ENCODE peak calls at places on chromosomes 11 and 22, in five cellular contexts. One of them, this sample, is unnamed.

GRCh38 chr11:74533421-74533820 is 39.9 kb upstream of the LIPT2 start:
- DNase-seq in mucosa of descending colon: no peak
- DNase-seq in K562: no peak
- DNase-seq in uterus: no peak
- DNase-seq in cardiac fibroblast: no peak
- DNase-seq in this sample: no peak

GRCh38 chr11:87819141-87819540 is 356.1 kb downstream of the RAB38 start:
- DNase-seq in K562: no peak
- DNase-seq in cardiac fibroblast: peak; percentile 2
- DNase-seq in mucosa of descending colon: no peak
- DNase-seq in uterus: no peak
- DNase-seq in this sample: no peak

GRCh38 chr11:65320386-65321075 is 5.9 kb downstream of the CDC42EP2 start:
- DNase-seq in cardiac fibroblast: no peak
- DNase-seq in mucosa of descending colon: no peak
- DNase-seq in K562: no peak
- DNase-seq in uterus: no peak
- DNase-seq in this sample: no peak

GRCh38 chr22:45804986-45805325 is 133.3 kb downstream of the ATXN10 start:
- DNase-seq in mucosa of descending colon: no peak
- DNase-seq in K562: no peak
- DNase-seq in uterus: no peak
- DNase-seq in cardiac fibroblast: peak; percentile 98
- DNase-seq in this sample: no peak

GRCh38 chr22:28999510-29000224 is 62.0 kb downstream of the C22orf31 start:
- DNase-seq in K562: no peak
- DNase-seq in mucosa of descending colon: peak; percentile 28
- DNase-seq in uterus: no peak
- DNase-seq in cardiac fibroblast: peak; percentile 29
- DNase-seq in this sample: no peak

GRCh38 chr11:96019810-96020747 is 96.2 kb upstream of the MTMR2 start:
- DNase-seq in mucosa of descending colon: no peak
- DNase-seq in K562: no peak
- DNase-seq in uterus: no peak
- DNase-seq in cardiac fibroblast: no peak
- DNase-seq in this sample: no peak

GRCh38 chr11:92340839-92341238 is 116.2 kb downstream of the FAT3 start:
- DNase-seq in uterus: no peak
- DNase-seq in K562: peak; percentile 7
- DNase-seq in cardiac fibroblast: peak; percentile 48
- DNase-seq in mucosa of descending colon: peak; percentile 30
- DNase-seq in this sample: peak; percentile 25

GRCh38 chr22:44702479-44703219 is 645 bp downstream of the PRR5 start:
- DNase-seq in uterus: no peak
- DNase-seq in mucosa of descending colon: peak; percentile 46
- DNase-seq in K562: no peak
- DNase-seq in cardiac fibroblast: no peak
- DNase-seq in this sample: peak; percentile 37

GRCh38 chr22:38426628-38427027 is 28.4 kb downstream of the KCNJ4 start:
- DNase-seq in cardiac fibroblast: no peak
- DNase-seq in uterus: no peak
- DNase-seq in K562: no peak
- DNase-seq in mucosa of descending colon: no peak
- DNase-seq in this sample: no peak

GRCh38 chr22:21942407-21942895 is 10.2 kb downstream of the PPM1F start:
- DNase-seq in uterus: peak; percentile 87
- DNase-seq in cardiac fibroblast: peak; percentile 93
- DNase-seq in mucosa of descending colon: peak; percentile 29
- DNase-seq in K562: no peak
- DNase-seq in this sample: peak; percentile 72

GRCh38 chr11:19713221-19714092 is 820 bp downstream of the NAV2 start:
- DNase-seq in uterus: peak; percentile 28
- DNase-seq in cardiac fibroblast: peak; percentile 19
- DNase-seq in K562: no peak
- DNase-seq in mucosa of descending colon: no peak
- DNase-seq in this sample: peak; percentile 11

GRCh38 chr11:58905141-58905715 is 34.1 kb upstream of the GLYATL1 start:
- DNase-seq in mucosa of descending colon: no peak
- DNase-seq in cardiac fibroblast: peak; percentile 63
- DNase-seq in uterus: no peak
- DNase-seq in K562: no peak
- DNase-seq in this sample: peak; percentile 53

GRCh38 chr11:132147464-132147863 is 777.0 kb downstream of the NTM start:
- DNase-seq in mucosa of descending colon: no peak
- DNase-seq in uterus: no peak
- DNase-seq in cardiac fibroblast: no peak
- DNase-seq in K562: no peak
- DNase-seq in this sample: no peak

GRCh38 chr11:72630104-72630852 is 43.9 kb downstream of the PDE2A start:
- DNase-seq in cardiac fibroblast: no peak
- DNase-seq in K562: no peak
- DNase-seq in uterus: no peak
- DNase-seq in mucosa of descending colon: no peak
- DNase-seq in this sample: no peak

GRCh38 chr22:40407831-40408717 is 37.7 kb downstream of the SGSM3 start:
- DNase-seq in K562: no peak
- DNase-seq in mucosa of descending colon: no peak
- DNase-seq in uterus: no peak
- DNase-seq in cardiac fibroblast: no peak
- DNase-seq in this sample: no peak

GRCh38 chr22:32920032-32920628 is 118.6 kb downstream of the TIMP3 start:
- DNase-seq in K562: no peak
- DNase-seq in cardiac fibroblast: peak; percentile 16
- DNase-seq in mucosa of descending colon: peak; percentile 43
- DNase-seq in uterus: peak; percentile 85
- DNase-seq in this sample: no peak

GRCh38 chr11:46176421-46176820 is 55.2 kb upstream of the PHF21A start:
- DNase-seq in K562: no peak
- DNase-seq in mucosa of descending colon: peak; percentile 66
- DNase-seq in cardiac fibroblast: no peak
- DNase-seq in uterus: no peak
- DNase-seq in this sample: no peak

GRCh38 chr11:2099523-2100316 is 39.5 kb downstream of the IGF2 start:
- DNase-seq in mucosa of descending colon: peak; percentile 61
- DNase-seq in cardiac fibroblast: no peak
- DNase-seq in K562: no peak
- DNase-seq in uterus: no peak
- DNase-seq in this sample: no peak

GRCh38 chr11:71311928-71312510 is 59.6 kb upstream of the SHANK2 start:
- DNase-seq in K562: no peak
- DNase-seq in uterus: no peak
- DNase-seq in mucosa of descending colon: peak; percentile 59
- DNase-seq in cardiac fibroblast: no peak
- DNase-seq in this sample: no peak

DNA sequence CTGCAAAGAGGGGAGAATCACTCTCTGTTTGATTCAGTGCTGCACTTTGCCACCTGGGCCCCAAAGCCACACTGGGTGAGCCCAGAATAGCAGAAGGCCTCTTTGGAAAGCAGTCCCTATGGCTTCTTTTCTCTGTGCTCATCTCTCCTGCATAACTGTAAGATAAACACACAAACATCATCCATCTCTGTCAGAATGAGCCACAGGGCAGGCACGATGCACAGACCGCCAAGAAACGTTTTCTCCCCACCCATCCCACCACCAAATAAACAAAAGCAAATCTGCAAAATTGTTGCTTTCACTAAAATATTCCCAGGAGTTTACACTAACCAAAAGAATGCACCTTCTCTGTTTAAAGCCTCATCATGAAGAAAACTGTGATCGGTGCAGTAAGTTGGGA is 196.4 kb upstream of the POU2AF2 start:
- DNase-seq in mucosa of descending colon: no peak
- DNase-seq in cardiac fibroblast: no peak
- DNase-seq in K562: no peak
- DNase-seq in uterus: no peak
- DNase-seq in this sample: no peak
- TF ChIP-seq CTCF in mucosa of descending colon: no peak
- TF ChIP-seq CTCF in cardiac fibroblast: no peak
- TF ChIP-seq CTCF in K562: no peak
- TF ChIP-seq CTCF in uterus: no peak
- TF ChIP-seq CTCF in this sample: no peak

GRCh38 chr11:64040684-64041267 is 5.0 kb downstream of the FLRT1 start:
- DNase-seq in mucosa of descending colon: no peak
- DNase-seq in K562: peak; percentile 54
- DNase-seq in cardiac fibroblast: no peak
- DNase-seq in uterus: no peak
- DNase-seq in this sample: no peak
- TF ChIP-seq CTCF in mucosa of descending colon: no peak
- TF ChIP-seq CTCF in K562: peak; percentile 46
- TF ChIP-seq CTCF in cardiac fibroblast: peak; percentile 41
- TF ChIP-seq CTCF in uterus: peak; percentile 40
- TF ChIP-seq CTCF in this sample: no peak

GRCh38 chr11:31233425-31233824 is 136.1 kb downstream of the DCDC1 start:
- DNase-seq in K562: no peak
- DNase-seq in mucosa of descending colon: no peak
- DNase-seq in uterus: no peak
- DNase-seq in cardiac fibroblast: peak; percentile 8
- DNase-seq in this sample: no peak
- TF ChIP-seq CTCF in K562: no peak
- TF ChIP-seq CTCF in mucosa of descending colon: no peak
- TF ChIP-seq CTCF in uterus: no peak
- TF ChIP-seq CTCF in cardiac fibroblast: peak; percentile 25
- TF ChIP-seq CTCF in this sample: peak; percentile 59

GRCh38 chr22:49433717-49434611 is 393.7 kb downstream of the BRD1 start:
- DNase-seq in K562: no peak
- DNase-seq in uterus: no peak
- DNase-seq in mucosa of descending colon: no peak
- DNase-seq in cardiac fibroblast: no peak
- DNase-seq in this sample: no peak
- TF ChIP-seq CTCF in K562: no peak
- TF ChIP-seq CTCF in uterus: no peak
- TF ChIP-seq CTCF in mucosa of descending colon: no peak
- TF ChIP-seq CTCF in cardiac fibroblast: no peak
- TF ChIP-seq CTCF in this sample: no peak

GRCh38 chr22:17910561-17911311 is 113.6 kb downstream of the MICAL3 start:
- DNase-seq in uterus: peak; percentile 75
- DNase-seq in K562: peak; percentile 38
- DNase-seq in cardiac fibroblast: peak; percentile 87
- DNase-seq in mucosa of descending colon: no peak
- DNase-seq in this sample: peak; percentile 60
- TF ChIP-seq CTCF in uterus: peak; percentile 37
- TF ChIP-seq CTCF in K562: peak; percentile 31
- TF ChIP-seq CTCF in cardiac fibroblast: peak; percentile 27
- TF ChIP-seq CTCF in mucosa of descending colon: no peak
- TF ChIP-seq CTCF in this sample: no peak

DNA sequence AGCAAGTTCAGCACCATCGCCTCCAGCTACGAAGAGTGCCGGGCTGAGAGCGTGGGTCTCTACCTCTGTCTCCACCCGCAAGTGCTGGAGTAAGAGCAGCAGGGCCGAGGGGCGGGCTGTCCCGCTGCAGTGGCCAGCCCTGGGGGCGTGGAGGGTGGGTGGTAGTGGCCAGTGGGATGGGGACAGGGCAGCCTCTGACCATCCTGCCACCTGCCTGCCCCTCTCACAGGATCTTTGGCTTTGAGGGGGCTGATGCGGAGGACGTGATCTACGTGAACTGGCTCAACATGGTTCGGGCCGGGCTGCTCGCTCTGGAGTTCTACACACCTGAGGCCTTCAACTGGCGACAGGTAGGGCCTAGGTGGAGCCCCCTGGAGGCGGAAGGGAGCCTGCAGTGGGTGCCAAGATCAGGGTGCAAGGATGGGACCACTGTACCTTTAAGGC is 15.0 kb upstream of the BBS1 start:
- DNase-seq in uterus: no peak
- DNase-seq in mucosa of descending colon: no peak
- DNase-seq in K562: no peak
- DNase-seq in cardiac fibroblast: no peak
- DNase-seq in this sample: no peak
- TF ChIP-seq CTCF in uterus: no peak
- TF ChIP-seq CTCF in mucosa of descending colon: no peak
- TF ChIP-seq CTCF in K562: peak; percentile 59
- TF ChIP-seq CTCF in cardiac fibroblast: peak; percentile 32
- TF ChIP-seq CTCF in this sample: peak; percentile 30

GRCh38 chr11:3723014-3723708 is 52.0 kb upstream of the CHRNA10 start:
- DNase-seq in cardiac fibroblast: peak; percentile 97
- DNase-seq in K562: no peak
- DNase-seq in mucosa of descending colon: no peak
- DNase-seq in uterus: peak; percentile 28
- DNase-seq in this sample: no peak
- TF ChIP-seq CTCF in cardiac fibroblast: no peak
- TF ChIP-seq CTCF in K562: no peak
- TF ChIP-seq CTCF in mucosa of descending colon: no peak
- TF ChIP-seq CTCF in uterus: no peak
- TF ChIP-seq CTCF in this sample: no peak

DNA sequence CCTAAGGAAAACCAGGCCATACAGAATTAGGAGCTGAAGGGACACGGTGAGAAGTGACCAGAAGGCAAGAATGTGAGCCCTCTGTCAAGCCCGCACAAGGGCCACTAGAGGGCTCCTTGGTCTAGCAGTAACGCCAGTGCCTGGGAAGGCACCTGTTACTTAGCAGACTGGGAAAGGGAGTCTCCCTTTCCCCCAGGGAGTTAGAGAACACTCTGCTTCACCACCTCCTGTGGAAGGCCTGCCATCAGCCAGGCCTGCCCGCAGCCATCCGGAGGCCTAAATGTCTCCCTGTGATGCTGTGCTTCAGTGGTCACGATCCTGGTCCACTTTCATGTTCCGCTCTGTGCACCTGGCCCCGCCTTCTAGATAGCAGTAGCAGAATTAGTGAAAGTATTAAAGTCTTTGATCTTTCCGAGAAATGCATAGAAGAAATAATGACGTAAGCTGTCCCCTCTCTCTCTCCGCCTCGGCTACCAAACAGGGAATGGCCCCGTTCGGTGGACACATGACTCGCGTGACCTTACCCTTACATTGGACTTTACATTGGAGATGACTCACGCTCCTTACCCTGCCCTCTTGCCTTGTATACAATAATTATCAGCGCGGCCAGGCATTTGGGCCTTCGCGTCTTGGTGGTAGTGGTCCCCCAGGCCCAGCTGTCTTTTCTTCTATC is 10.7 kb upstream of the GSTP1 start:
- DNase-seq in uterus: peak; percentile 31
- DNase-seq in K562: peak; percentile 64
- DNase-seq in mucosa of descending colon: peak; percentile 75
- DNase-seq in cardiac fibroblast: peak; percentile 67
- DNase-seq in this sample: peak; percentile 47
- TF ChIP-seq CTCF in uterus: peak; percentile 75
- TF ChIP-seq CTCF in K562: peak; percentile 82
- TF ChIP-seq CTCF in mucosa of descending colon: peak; percentile 57
- TF ChIP-seq CTCF in cardiac fibroblast: peak; percentile 77
- TF ChIP-seq CTCF in this sample: peak; percentile 37

This sample was measured in endothelial cell.